ENCODE peak calls at places on chromosomes 2 and 18, in six cellular contexts. E is Ammon's horn; F is stimulated activated CD4-positive, alpha-beta T cell treated with anti-CD3 and anti-CD28 coated beads, Interleukin-15, amount 100 ng/mL, for 1 hour; M is NCI-H1092; Z is neural crest cell; H is NCI-H345. A is an unnamed sample.

GRCh38 chr2:43302311-43303051 is 76.1 kb upstream of the ZFP36L2 start:
- DNase-seq in M (no peak), E (no peak), F (no peak), H (no peak), Z (no peak), A (no peak)

GRCh38 chr2:162506706-162507105 is 162.8 kb downstream of the GCA start:
- DNase-seq in F (no peak), Z (no peak), H (no peak), E (no peak), M (no peak), A (no peak)

GRCh38 chr2:120223034-120223912 is at the start of gene TMEM185B:
- DNase-seq in M (peak), H (peak), Z (peak), F (peak), E (peak), A (peak)

GRCh38 chr18:50009772-50010171 is 185.2 kb downstream of the MYO5B start:
- DNase-seq in M (peak), E (peak), H (peak), Z (peak), F (no peak), A (peak)

GRCh38 chr18:36509646-36510197 is 212.2 kb downstream of the FHOD3 start:
- DNase-seq in H (no peak), M (no peak), E (no peak), Z (no peak), F (no peak), A (no peak)

GRCh38 chr2:20143263-20143662 is 81.7 kb downstream of the SDC1 start:
- DNase-seq in Z (no peak), F (no peak), E (no peak), H (no peak), M (no peak), A (no peak)

GRCh38 chr2:175612280-175612679 is 389.8 kb downstream of the LNPK start:
- DNase-seq in Z (no peak), H (no peak), E (no peak), F (no peak), M (no peak), A (no peak)

GRCh38 chr18:25399554-25399953 is 47.6 kb upstream of the ZNF521 start:
- DNase-seq in Z (no peak), E (no peak), F (no peak), H (no peak), M (no peak), A (no peak)

GRCh38 chr2:29786361-29786760 is 135.0 kb downstream of the ALK start:
- DNase-seq in M (no peak), E (no peak), F (no peak), Z (no peak), H (peak), A (no peak)

GRCh38 chr18:37251679-37252078 is 313.9 kb downstream of the CELF4 start:
- DNase-seq in Z (no peak), M (no peak), F (no peak), E (peak), H (peak), A (no peak)

GRCh38 chr2:111196435-111196834 is 75.7 kb downstream of the BCL2L11 start:
- DNase-seq in E (no peak), Z (no peak), H (no peak), F (no peak), M (no peak), A (no peak)

GRCh38 chr18:48139427-48140347 is 209.2 kb upstream of the SMAD2 start:
- DNase-seq in H (peak), E (no peak), M (peak), F (no peak), Z (no peak), A (no peak)

GRCh38 chr2:165157160-165157559 is 46.7 kb downstream of the SCN3A start:
- DNase-seq in M (no peak), Z (no peak), E (no peak), H (no peak), F (no peak), A (no peak)

GRCh38 chr2:145597011-145597410 is 1077.1 kb upstream of the ZEB2 start:
- DNase-seq in M (no peak), Z (no peak), E (no peak), H (no peak), F (no peak), A (no peak)

GRCh38 chr2:649461-650342 is 27.5 kb downstream of the TMEM18 start:
- DNase-seq in Z (no peak), M (no peak), F (no peak), E (no peak), H (no peak), A (no peak)

GRCh38 chr18:79588636-79589481 is 90.7 kb upstream of the CTDP1 start:
- DNase-seq in M (peak), F (no peak), H (no peak), E (peak), Z (no peak), A (no peak)

GRCh38 chr2:141933226-141933625 is 197.6 kb downstream of the LRP1B start:
- DNase-seq in F (no peak), H (no peak), Z (no peak), M (no peak), E (no peak), A (no peak)

GRCh38 chr2:210188190-210188589 is 17.0 kb upstream of the KANSL1L start:
- DNase-seq in F (no peak), H (no peak), M (no peak), E (no peak), Z (no peak), A (no peak)

GRCh38 chr2:3041841-3042600 is 335.6 kb downstream of the EIPR1 start:
- DNase-seq in Z (no peak), F (no peak), M (no peak), E (no peak), H (peak), A (no peak)

GRCh38 chr2:229221641-229222040 is 49.4 kb downstream of the PID1 start:
- DNase-seq in E (no peak), F (no peak), Z (no peak), M (no peak), H (no peak), A (no peak)

GRCh38 chr18:13222371-13223281 is 4.1 kb downstream of the LDLRAD4 start:
- DNase-seq in M (peak), E (peak), F (no peak), Z (no peak), H (peak), A (no peak)

GRCh38 chr2:23561088-23561487 is 176.1 kb downstream of the KLHL29 start:
- DNase-seq in Z (no peak), M (no peak), F (no peak), H (no peak), E (no peak), A (no peak)

A was measured in GM12864.